ENCODE peak calls at places on chromosome 20, in six cellular contexts. U is H1, I is heart left ventricle, O is breast epithelium, Y is adrenal gland, D is stomach. R is an unnamed sample.

GRCh38 chr20:48732081-48732829 is 95.5 kb downstream of the PREX1 start:
- DNase-seq in U (no peak), D (no peak), O (no peak), Y (no peak), I (no peak), R (no peak)

GRCh38 chr20:63457737-63458136 is 14.7 kb downstream of the KCNQ2 start:
- DNase-seq in Y (peak; percentile 41), D (peak; percentile 31), U (no peak), O (no peak), I (peak; percentile 44), R (peak; percentile 42)

GRCh38 chr20:10402938-10403593 is 31.0 kb downstream of the MKKS start:
- DNase-seq in D (no peak), O (no peak), Y (no peak), I (no peak), U (no peak), R (no peak)

GRCh38 chr20:51354191-51354768 is 188.2 kb downstream of the NFATC2 start:
- DNase-seq in D (no peak), Y (no peak), I (no peak), U (no peak), O (no peak), R (no peak)

GRCh38 chr20:51014797-51015722 is 7.8 kb downstream of the KCNG1 start:
- DNase-seq in U (no peak), D (peak; percentile 35), I (no peak), O (no peak), Y (peak; percentile 59), R (peak; percentile 40)

GRCh38 chr20:20266552-20266951 is 101.4 kb upstream of the INSM1 start:
- DNase-seq in Y (no peak), I (no peak), U (no peak), D (no peak), O (no peak), R (no peak)

GRCh38 chr20:51654060-51654459 is 111.5 kb upstream of the NFATC2 start:
- DNase-seq in Y (no peak), U (no peak), D (no peak), I (no peak), O (no peak), R (no peak)

GRCh38 chr20:45229264-45230056 is 8.3 kb downstream of the SEMG2 start:
- DNase-seq in D (peak; percentile 63), Y (peak; percentile 29), I (no peak), O (no peak), U (peak; percentile 21), R (peak; percentile 49)

GRCh38 chr20:59013959-59014608 is 5.1 kb upstream of the TUBB1 start:
- DNase-seq in D (no peak), U (no peak), I (no peak), Y (peak; percentile 19), O (no peak), R (no peak)

GRCh38 chr20:44810391-44811149 is at the start of gene RIMS4:
- DNase-seq in Y (no peak), O (peak; percentile 36), I (no peak), U (no peak), D (no peak), R (no peak)

GRCh38 chr20:49957487-49957938 is 21.3 kb downstream of the RNF114 start:
- DNase-seq in D (no peak), I (no peak), O (no peak), Y (no peak), U (no peak), R (peak; percentile 33)
- H3K27ac ChIP-seq in D (no peak overlapping the region), I (no peak overlapping the region), O (no peak overlapping the region), Y (no peak overlapping the region), U (no peak overlapping the region), R (no peak overlapping the region)

GRCh38 chr20:35091808-35092523 is 641 bp downstream of the TRPC4AP start:
- DNase-seq in D (no peak), O (no peak), I (no peak), U (no peak), Y (peak; percentile 34), R (peak; percentile 31)

GRCh38 chr20:35088231-35088794 is 4.3 kb downstream of the TRPC4AP start:
- DNase-seq in I (no peak), Y (no peak), U (no peak), D (no peak), O (no peak), R (no peak)

GRCh38 chr20:35084998-35085397 is 7.6 kb downstream of the TRPC4AP start:
- DNase-seq in I (no peak), O (no peak), D (no peak), U (no peak), Y (no peak), R (no peak)

GRCh38 chr20:35085477-35086225 is 7.0 kb downstream of the TRPC4AP start:
- DNase-seq in I (no peak), U (no peak), O (no peak), D (no peak), Y (no peak), R (no peak)

GRCh38 chr20:35087355-35087754 is 5.3 kb downstream of the TRPC4AP start:
- DNase-seq in I (no peak), U (no peak), Y (no peak), O (no peak), D (no peak), R (no peak)
- TF ChIP-seq CTCF in I (no peak), U (no peak), Y (no peak), O (no peak), D (no peak), R (no peak)

GRCh38 chr20:35180266-35180665 is 8.4 kb downstream of the PROCR start:
- DNase-seq in O (no peak), D (no peak), Y (no peak), I (no peak), U (no peak), R (no peak)
- TF ChIP-seq POLR2A in O (no peak), D (no peak), Y (no peak), I (no peak), U (no peak), R (no peak)

GRCh38 chr20:54025166-54025835 is 45.1 kb downstream of the BCAS1 start:
- DNase-seq in O (no peak), Y (no peak), I (no peak), D (no peak), U (no peak), R (no peak)

GRCh38 chr20:54027704-54028103 is 42.7 kb downstream of the BCAS1 start:
- DNase-seq in I (no peak), D (no peak), U (no peak), Y (no peak), O (no peak), R (no peak)

GRCh38 chr20:54028276-54029011 is 42.0 kb downstream of the BCAS1 start:
- DNase-seq in Y (no peak), I (no peak), U (no peak), O (no peak), D (no peak), R (no peak)

GRCh38 chr20:54029176-54029575 is 41.2 kb downstream of the BCAS1 start:
- DNase-seq in Y (no peak), U (no peak), O (no peak), I (no peak), D (no peak), R (no peak)

GRCh38 chr20:54026300-54027064 is 43.9 kb downstream of the BCAS1 start:
- DNase-seq in U (no peak), I (no peak), O (no peak), Y (no peak), D (no peak), R (no peak)
- H3K27ac ChIP-seq in U (no peak overlapping the region), I (no peak overlapping the region), O (no peak overlapping the region), Y (no peak overlapping the region), D (no peak overlapping the region), R (no peak overlapping the region)

GRCh38 chr20:38872491-38873049 is 53.6 kb upstream of the FAM83D start:
- DNase-seq in O (no peak), Y (no peak), I (no peak), D (no peak), U (no peak), R (no peak)
- TF ChIP-seq CTCF in O (no peak), Y (no peak), I (no peak), D (no peak), U (no peak), R (no peak)

GRCh38 chr20:32822189-32822588 is 2.4 kb downstream of the MAPRE1 start:
- DNase-seq in D (no peak), I (no peak), U (no peak), Y (no peak), O (no peak), R (no peak)

GRCh38 chr20:32823078-32823477 is 3.3 kb downstream of the MAPRE1 start:
- DNase-seq in I (no peak), Y (peak; percentile 35), D (no peak), U (no peak), O (no peak), R (no peak)

GRCh38 chr20:32823737-32824588 is 4.2 kb downstream of the MAPRE1 start:
- DNase-seq in I (no peak), O (no peak), D (no peak), U (no peak), Y (no peak), R (no peak)

GRCh38 chr20:32820698-32821378 is 1.1 kb downstream of the MAPRE1 start:
- DNase-seq in Y (no peak), U (no peak), D (no peak), O (no peak), I (no peak), R (no peak)

DNA sequence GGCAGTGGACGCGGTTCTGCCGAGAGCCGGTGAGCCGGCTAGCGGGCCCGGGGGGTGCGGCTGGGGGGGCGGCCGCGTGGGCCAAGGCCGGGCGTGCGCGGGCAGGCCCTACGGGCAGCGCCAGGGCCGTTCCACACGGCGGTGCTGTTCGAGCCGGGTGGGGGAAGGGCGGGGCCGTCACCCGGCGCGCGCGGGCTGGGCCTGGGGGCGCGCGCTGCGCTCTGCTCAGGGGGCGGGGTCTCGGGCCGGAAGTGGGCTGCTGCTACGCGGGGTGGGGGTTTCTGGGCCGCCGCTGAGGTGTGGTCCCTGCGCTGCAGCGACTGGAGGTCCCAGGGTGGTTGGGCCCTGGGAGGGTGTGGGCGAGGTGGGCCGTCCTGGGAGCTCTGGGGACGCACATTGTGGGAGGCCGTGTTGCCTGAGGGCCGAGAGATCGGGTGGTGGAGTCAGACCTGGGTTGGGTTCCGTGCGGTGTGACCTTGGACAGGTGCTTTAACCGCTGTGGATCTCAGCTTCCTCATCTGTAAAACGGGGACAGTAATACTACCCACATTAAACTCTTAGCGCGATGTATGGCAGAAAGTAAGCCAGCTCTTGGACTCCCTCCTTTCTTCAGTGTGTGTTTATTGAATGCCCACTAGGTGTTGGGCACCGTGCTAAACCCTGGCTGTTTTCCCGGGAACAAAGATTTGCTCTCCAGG is 395 bp downstream of the MAPRE1 start:
- DNase-seq in D (no peak), I (no peak), U (no peak), O (no peak), Y (peak; percentile 54), R (no peak)
- TF ChIP-seq POLR2A in D (no peak), I (peak; percentile 40), U (peak; percentile 90), O (no peak), Y (peak; percentile 56), R (no peak)

DNA sequence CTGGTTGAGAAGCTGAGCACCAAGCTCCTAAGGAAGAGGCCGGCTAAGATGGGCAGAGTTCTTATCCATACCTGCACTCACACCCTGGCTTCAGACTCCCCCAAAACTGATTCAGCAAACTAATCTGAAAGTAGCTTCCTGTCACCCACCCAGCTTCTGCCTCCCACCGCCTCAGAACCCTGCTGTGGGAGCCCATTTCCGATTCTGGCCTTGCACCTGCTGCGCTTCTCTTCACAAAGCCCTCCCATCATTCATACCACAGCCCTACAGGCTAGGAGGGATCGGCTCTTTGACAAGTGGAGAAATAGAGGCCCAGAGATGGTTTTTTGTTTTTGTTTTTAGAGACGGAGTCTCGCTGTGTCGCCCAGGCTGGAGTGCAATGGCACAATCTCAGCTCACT is 28.7 kb downstream of the HM13 start:
- DNase-seq in I (no peak), D (no peak), O (no peak), U (no peak), Y (no peak), R (no peak)
- H3K27ac ChIP-seq in I (no peak overlapping the region), D (no peak overlapping the region), O (no peak overlapping the region), U (no peak overlapping the region), Y (peak overlapping the region; percentile 55), R (no peak overlapping the region)

R was measured in body of pancreas.